ENCODE peak calls at places on chromosomes 13 and 19, in seven cellular contexts. A is thoracic aorta, K is neural crest cell, Y is endodermal cell, V is Calu3, B is HepG2, O is stomach. N is an unnamed sample.

GRCh38 chr13:40145139-40145538 is 489.7 kb downstream of the COG6 start:
- DNase-seq in A (no peak), K (no peak), Y (no peak), V (no peak), B (no peak), O (no peak), N (no peak)

GRCh38 chr13:21330126-21330861 is 128.8 kb downstream of the ZDHHC20 start:
- DNase-seq in A (no peak), K (no peak), Y (no peak), V (no peak), B (no peak), O (no peak), N (no peak)

GRCh38 chr13:76813874-76814273 is 72.3 kb downstream of the KCTD12 start:
- DNase-seq in A (no peak), K (no peak), Y (no peak), V (peak), B (peak), O (peak), N (no peak)

GRCh38 chr13:50707533-50708096 is 135.9 kb downstream of the DLEU7 start:
- DNase-seq in A (no peak), K (no peak), Y (no peak), V (no peak), B (no peak), O (no peak), N (no peak)

GRCh38 chr13:110327036-110327790 is 20.1 kb downstream of the COL4A2 start:
- DNase-seq in A (no peak), K (no peak), Y (peak), V (no peak), B (no peak), O (no peak), N (no peak)

GRCh38 chr19:2550431-2551171 is 74.7 kb downstream of the GADD45B start:
- DNase-seq in A (no peak), K (no peak), Y (peak), V (no peak), B (no peak), O (no peak), N (no peak)

GRCh38 chr19:52498571-52498970 is 28.9 kb upstream of the ZNF808 start:
- DNase-seq in A (no peak), K (no peak), Y (no peak), V (no peak), B (no peak), O (no peak), N (no peak)

GRCh38 chr13:100521912-100522490 is 66.6 kb downstream of the GGACT start:
- DNase-seq in A (no peak), K (no peak), Y (peak), V (no peak), B (no peak), O (no peak), N (no peak)

GRCh38 chr19:37932985-37933953 is 26.3 kb downstream of the SIPA1L3 start:
- DNase-seq in A (no peak), K (no peak), Y (peak), V (peak), B (peak), O (peak), N (no peak)

GRCh38 chr13:27973956-27974662 is 5.0 kb upstream of the CDX2 start:
- DNase-seq in A (no peak), K (no peak), Y (no peak), V (no peak), B (no peak), O (peak), N (no peak)

GRCh38 chr13:19890030-19890429 is 26.6 kb upstream of the ZMYM5 start:
- DNase-seq in A (no peak), K (no peak), Y (no peak), V (no peak), B (no peak), O (no peak), N (no peak)

GRCh38 chr19:47408156-47408938 is 11.0 kb downstream of the MEIS3 start:
- DNase-seq in A (no peak), K (no peak), Y (no peak), V (no peak), B (no peak), O (no peak), N (no peak)

GRCh38 chr13:23820530-23820929 is 68.7 kb downstream of the MIPEP start:
- DNase-seq in A (no peak), K (no peak), Y (no peak), V (no peak), B (no peak), O (no peak), N (no peak)

GRCh38 chr19:45424191-45425058 is 708 bp upstream of the ERCC1 start:
- DNase-seq in A (peak), K (peak), Y (peak), V (peak), B (peak), O (peak), N (no peak)

GRCh38 chr13:64718116-64718515 is 2512.0 kb downstream of the PCDH9 start:
- DNase-seq in A (no peak), K (no peak), Y (no peak), V (no peak), B (no peak), O (no peak), N (no peak)

GRCh38 chr13:22828081-22828480 is 352.7 kb upstream of the SGCG start:
- DNase-seq in A (no peak), K (no peak), Y (no peak), V (no peak), B (no peak), O (no peak), N (no peak)

DNA sequence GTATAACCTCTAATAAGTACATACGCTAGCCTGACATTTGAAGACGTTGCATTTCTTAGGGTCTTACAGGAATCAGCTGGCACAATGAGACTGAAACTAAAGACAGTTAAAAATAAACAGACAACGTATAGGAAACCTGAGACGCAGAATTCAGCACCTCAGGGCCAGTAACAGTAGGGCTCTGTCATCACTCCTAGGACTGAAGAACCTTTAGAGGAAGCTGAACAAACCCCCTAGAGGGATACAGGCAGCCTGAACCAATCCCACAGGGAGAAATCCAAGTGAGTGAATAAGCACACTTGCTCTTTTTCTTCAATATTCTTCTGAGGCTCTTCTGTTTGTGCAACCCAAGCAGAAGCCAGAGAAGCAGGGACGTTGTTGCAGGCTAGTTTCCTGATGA is 53.9 kb upstream of the KLHL1 start:
- DNase-seq in A (no peak), K (no peak), Y (peak), V (no peak), B (no peak), O (no peak), N (no peak)
- TF ChIP-seq CTCF in A (no peak), K (no peak), Y (no peak), V (no peak), B (no peak), O (no peak), N (no peak)

DNA sequence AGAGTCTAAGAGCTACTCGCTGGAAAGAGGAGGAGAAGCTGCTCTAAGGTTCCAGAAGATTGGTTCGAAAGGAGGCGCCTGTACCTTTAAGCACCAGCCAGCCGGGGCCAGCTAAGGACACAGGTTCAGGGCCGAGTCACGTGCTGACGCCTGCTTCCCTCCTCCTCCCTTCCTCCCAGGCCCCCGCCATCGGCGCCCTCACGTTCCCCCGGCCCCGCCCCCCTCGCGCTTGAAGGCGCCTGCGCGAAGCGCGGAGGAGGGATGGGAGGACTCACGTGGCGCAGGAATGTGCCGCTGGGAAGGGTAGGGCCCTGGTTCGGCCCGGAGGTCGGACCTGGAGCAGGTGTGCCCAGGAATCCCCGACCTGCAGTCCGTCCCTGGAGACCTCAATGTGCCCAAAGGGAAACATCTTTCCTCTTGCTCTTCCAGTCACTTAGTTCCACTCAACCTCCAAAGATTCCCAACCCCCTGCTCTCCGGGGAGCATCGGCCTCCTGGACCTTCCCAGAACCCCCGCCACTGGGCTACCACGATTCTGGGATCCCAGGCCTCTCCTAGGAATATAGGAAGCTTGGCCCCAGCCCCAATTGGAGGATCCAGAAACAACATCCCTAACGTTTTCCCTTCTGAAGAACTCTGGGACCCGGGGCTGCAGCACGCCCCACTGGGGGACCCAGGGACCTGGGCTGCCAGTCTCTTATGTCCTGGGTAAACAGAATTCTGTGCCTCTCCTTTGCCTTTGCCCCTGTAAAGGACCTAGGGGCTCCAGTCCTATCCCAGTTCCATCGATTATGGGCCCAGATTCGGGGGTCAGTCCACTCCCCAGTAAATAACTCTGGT is 2.5 kb downstream of the DBP start:
- DNase-seq in A (peak), K (peak), Y (peak), V (peak), B (peak), O (peak), N (peak)
- TF ChIP-seq CTCF in A (no peak), K (no peak), Y (no peak), V (no peak), B (peak), O (no peak), N (no peak)

GRCh38 chr13:91946498-91947070 is 548.2 kb downstream of the GPC5 start:
- DNase-seq in A (no peak), K (peak), Y (no peak), V (no peak), B (peak), O (no peak), N (no peak)
- TF ChIP-seq CTCF in A (no peak), K (peak), Y (peak), V (no peak), B (peak), O (no peak), N (no peak)

GRCh38 chr13:73059460-73060250 is 850 bp downstream of the KLF5 start:
- DNase-seq in A (no peak), K (peak), Y (peak), V (no peak), B (peak), O (peak), N (no peak)
- TF ChIP-seq CTCF in A (no peak), K (no peak), Y (peak), V (no peak), B (peak), O (no peak), N (no peak)

GRCh38 chr19:54462713-54463530 is 656 bp downstream of the LENG9 start:
- DNase-seq in A (no peak), K (peak), Y (peak), V (peak), B (peak), O (peak), N (no peak)
- TF ChIP-seq CTCF in A (no peak), K (peak), Y (peak), V (peak), B (peak), O (no peak), N (no peak)

GRCh38 chr13:113474179-113474578 is 16.3 kb downstream of the DCUN1D2 start:
- DNase-seq in A (no peak), K (no peak), Y (no peak), V (no peak), B (no peak), O (no peak), N (no peak)

GRCh38 chr13:113479179-113479578 is 11.3 kb downstream of the DCUN1D2 start:
- DNase-seq in A (no peak), K (no peak), Y (no peak), V (no peak), B (no peak), O (no peak), N (no peak)

GRCh38 chr13:113475280-113475679 is 15.2 kb downstream of the DCUN1D2 start:
- DNase-seq in A (no peak), K (no peak), Y (no peak), V (no peak), B (no peak), O (no peak), N (no peak)

GRCh38 chr13:113475911-113476310 is 14.6 kb downstream of the DCUN1D2 start:
- DNase-seq in A (no peak), K (no peak), Y (no peak), V (no peak), B (no peak), O (no peak), N (no peak)

DNA sequence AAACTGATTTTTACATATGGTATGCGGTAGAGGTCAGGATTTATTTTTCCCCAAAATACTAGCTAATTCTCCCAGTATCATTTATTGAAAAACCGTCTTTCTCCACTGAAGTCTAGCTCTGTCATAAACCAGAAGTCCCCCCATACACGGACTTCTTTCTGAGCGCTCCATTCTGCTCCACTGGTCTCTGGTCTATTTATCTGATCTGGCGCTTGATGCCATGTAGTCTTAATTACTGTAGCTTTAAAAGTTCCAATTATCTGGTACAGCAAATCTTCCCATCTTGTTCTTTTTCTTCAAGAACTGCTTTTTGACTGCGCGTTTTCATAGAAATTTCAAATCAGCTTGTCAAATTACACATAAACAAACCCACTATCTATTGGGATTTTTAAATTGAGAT is 13.7 kb downstream of the DCUN1D2 start:
- DNase-seq in A (no peak), K (no peak), Y (peak), V (no peak), B (no peak), O (no peak), N (no peak)
- TF ChIP-seq CTCF in A (no peak), K (no peak), Y (no peak), V (no peak), B (no peak), O (no peak), N (no peak)

GRCh38 chr13:60617863-60618733 is 221.1 kb downstream of the TDRD3 start:
- DNase-seq in A (no peak), K (no peak), Y (peak), V (no peak), B (peak), O (no peak), N (no peak)
- TF ChIP-seq CTCF in A (no peak), K (peak), Y (peak), V (no peak), B (peak), O (no peak), N (no peak)

GRCh38 chr19:13036366-13036976 is 41.2 kb downstream of the NFIX start:
- DNase-seq in A (no peak), K (no peak), Y (peak), V (peak), B (no peak), O (peak), N (no peak)
- TF ChIP-seq CTCF in A (no peak), K (no peak), Y (peak), V (no peak), B (peak), O (no peak), N (no peak)

GRCh38 chr13:41428155-41428554 is 29.2 kb upstream of the RGCC start:
- DNase-seq in A (no peak), K (no peak), Y (peak), V (no peak), B (no peak), O (no peak), N (no peak)
- TF ChIP-seq CTCF in A (peak), K (peak), Y (peak), V (no peak), B (no peak), O (no peak), N (no peak)